ENCODE peak calls at places on chromosomes 12 and 14, in four cellular contexts. Y, J, I and E are unnamed samples.

GRCh38 chr12:123153906-123154305 is 3.0 kb upstream of the PITPNM2 start:
- DNase-seq in Y (no peak), J (no peak), I (no peak), E (no peak)

GRCh38 chr12:54166543-54167499 is 22.0 kb downstream of the SMUG1 start:
- DNase-seq in Y (no peak), J (no peak), I (no peak), E (no peak)

GRCh38 chr14:100783630-100784321 is 42.1 kb upstream of the MEG3 start:
- DNase-seq in Y (no peak), J (no peak), I (no peak), E (no peak)

GRCh38 chr14:64632056-64632455 is 72.2 kb upstream of the PLEKHG3 start:
- DNase-seq in Y (no peak), J (no peak), I (no peak), E (no peak)

GRCh38 chr12:123916729-123917128 is 55.9 kb downstream of the CCDC92 start:
- DNase-seq in Y (no peak), J (no peak), I (no peak), E (no peak)

GRCh38 chr12:10621278-10621677 is 7.9 kb upstream of the MAGOHB start:
- DNase-seq in Y (no peak), J (no peak), I (no peak), E (no peak)

GRCh38 chr14:85572021-85572420 is 42.1 kb downstream of the FLRT2 start:
- DNase-seq in Y (no peak), J (no peak), I (no peak), E (no peak)

GRCh38 chr14:92540472-92541048 is 27.0 kb downstream of the RIN3 start:
- DNase-seq in Y (no peak), J (peak), I (peak), E (no peak)

GRCh38 chr12:12357697-12358476 is 1.0 kb downstream of the BORCS5 start:
- DNase-seq in Y (no peak), J (peak), I (peak), E (no peak)

GRCh38 chr12:116919706-116920485 is 9.1 kb downstream of the FBXW8 start:
- DNase-seq in Y (no peak), J (peak), I (no peak), E (no peak)

GRCh38 chr14:73176673-73177072 is 40.4 kb downstream of the PSEN1 start:
- DNase-seq in Y (no peak), J (no peak), I (no peak), E (no peak)

GRCh38 chr12:7483343-7483742 is 20.2 kb downstream of the CD163 start:
- DNase-seq in Y (no peak), J (no peak), I (no peak), E (no peak)

GRCh38 chr12:51188359-51189051 is 15.6 kb upstream of the TFCP2 start:
- DNase-seq in Y (no peak), J (no peak), I (no peak), E (no peak)

GRCh38 chr14:104385189-104386135 is 194.1 kb upstream of the C14orf180 start:
- DNase-seq in Y (no peak), J (no peak), I (no peak), E (no peak)

GRCh38 chr12:880656-881055 is 68.8 kb downstream of the RAD52 start:
- DNase-seq in Y (no peak), J (no peak), I (no peak), E (no peak)

GRCh38 chr14:68792022-68792829 is 641 bp downstream of the ZFP36L1 start:
- DNase-seq in Y (no peak), J (peak), I (no peak), E (no peak)

GRCh38 chr14:56120091-56120632 is 2.0 kb downstream of the PELI2 start:
- DNase-seq in Y (no peak), J (peak), I (no peak), E (no peak)

GRCh38 chr14:69303086-69303485 is 43.1 kb downstream of the GALNT16 start:
- DNase-seq in Y (no peak), J (no peak), I (no peak), E (no peak)

GRCh38 chr12:112978163-112979081 is at the start of gene OAS2:
- DNase-seq in Y (no peak), J (peak), I (no peak), E (peak)

GRCh38 chr14:99254391-99255009 is 17.5 kb downstream of the BCL11B start:
- DNase-seq in Y (no peak), J (no peak), I (no peak), E (no peak)

GRCh38 chr12:64737539-64737938 is 21.7 kb downstream of the GNS start:
- DNase-seq in Y (no peak), J (no peak), I (no peak), E (no peak)

GRCh38 chr14:21668377-21668776 is 5.2 kb downstream of the OR4E1 start:
- DNase-seq in Y (no peak), J (no peak), I (no peak), E (no peak)

GRCh38 chr12:119456824-119457223 is 122.3 kb downstream of the CCDC60 start:
- DNase-seq in Y (no peak), J (no peak), I (no peak), E (no peak)

GRCh38 chr12:82723891-82724290 is 37.2 kb downstream of the TMTC2 start:
- DNase-seq in Y (no peak), J (no peak), I (no peak), E (no peak)

GRCh38 chr12:101459642-101460346 is 15.3 kb upstream of the SPIC start:
- DNase-seq in Y (no peak), J (no peak), I (no peak), E (no peak)

GRCh38 chr12:4293299-4293941 is 19.9 kb downstream of the CCND2 start:
- DNase-seq in Y (no peak), J (no peak), I (peak), E (no peak)

GRCh38 chr12:27505124-27505523 is 18.9 kb upstream of the PPFIBP1 start:
- DNase-seq in Y (no peak), J (no peak), I (no peak), E (no peak)

GRCh38 chr14:91410781-91411536 is 6.7 kb downstream of the CCDC88C start:
- DNase-seq in Y (no peak), J (no peak), I (no peak), E (no peak)

GRCh38 chr12:67876305-67876915 is 112.8 kb upstream of the IFNG-AS1 start:
- DNase-seq in Y (no peak), J (no peak), I (no peak), E (no peak)

GRCh38 chr12:109833307-109834189 is at the start of gene TRPV4:
- DNase-seq in Y (peak), J (peak), I (no peak), E (no peak)

GRCh38 chr12:57604454-57605307 is at the start of gene DTX3:
- DNase-seq in Y (no peak), J (peak), I (peak), E (no peak)

GRCh38 chr12:130084359-130084758 is 77.9 kb upstream of the FZD10 start:
- DNase-seq in Y (no peak), J (no peak), I (no peak), E (no peak)

GRCh38 chr14:90060312-90060964 is 1.4 kb upstream of the KCNK13 start:
- DNase-seq in Y (no peak), J (peak), I (peak), E (peak)
- TF ChIP-seq CTCF in Y (peak), J (peak), I (peak), E (no peak)

GRCh38 chr14:103058209-103059055 is 1.1 kb upstream of the CDC42BPB start:
- DNase-seq in Y (no peak), J (no peak), I (no peak), E (no peak)
- TF ChIP-seq CTCF in Y (no peak), J (no peak), I (no peak), E (no peak)

GRCh38 chr12:41891226-41891625 is 253.4 kb downstream of the GXYLT1 start:
- DNase-seq in Y (no peak), J (no peak), I (no peak), E (no peak)
- TF ChIP-seq CTCF in Y (no peak), J (no peak), I (no peak), E (no peak)

GRCh38 chr12:20140751-20141150 is 227.6 kb upstream of the PDE3A start:
- DNase-seq in Y (no peak), J (no peak), I (no peak), E (no peak)

GRCh38 chr12:20144341-20144740 is 224.0 kb upstream of the PDE3A start:
- DNase-seq in Y (no peak), J (no peak), I (no peak), E (no peak)

GRCh38 chr12:20148241-20148640 is 220.1 kb upstream of the PDE3A start:
- DNase-seq in Y (no peak), J (no peak), I (no peak), E (no peak)

GRCh38 chr12:20142295-20142694 is 226.0 kb upstream of the PDE3A start:
- DNase-seq in Y (no peak), J (no peak), I (no peak), E (no peak)

GRCh38 chr12:20142956-20143355 is 225.4 kb upstream of the PDE3A start:
- DNase-seq in Y (no peak), J (peak), I (no peak), E (no peak)
- TF ChIP-seq CTCF in Y (no peak), J (no peak), I (no peak), E (no peak)

DNA sequence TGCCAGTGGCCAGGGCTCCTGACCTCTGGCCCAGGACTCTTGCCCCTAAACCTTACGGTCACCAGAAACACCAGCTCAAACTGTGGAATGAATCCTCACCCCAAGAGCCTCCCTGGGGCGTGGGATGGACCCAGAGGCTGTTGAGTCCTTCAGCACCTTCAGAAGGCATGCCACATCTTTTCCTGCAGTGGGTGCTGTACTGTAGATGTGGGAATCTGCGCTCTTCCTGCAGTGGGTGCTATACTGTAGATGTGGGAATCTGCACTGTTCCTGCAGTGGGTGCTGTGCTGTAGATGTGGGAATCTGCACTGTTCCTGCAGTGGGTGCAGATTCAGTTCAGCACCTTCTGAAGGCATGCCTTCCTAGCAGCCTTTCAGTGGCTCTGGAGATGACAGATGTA is 1.2 kb downstream of the KRT82 start:
- DNase-seq in Y (no peak), J (no peak), I (no peak), E (no peak)
- TF ChIP-seq CTCF in Y (no peak), J (peak), I (no peak), E (no peak)